ENCODE peak calls at places on chromosomes 12 and 14, in seven cellular contexts. One of them, this sample, is unnamed.

GRCh38 chr14:100534528-100535286 is 52.5 kb downstream of the BEGAIN start:
- DNase-seq in IMR-90: no peak
- DNase-seq in K562: no peak
- DNase-seq in H1: no peak
- DNase-seq in HepG2: no peak
- DNase-seq in A549: no peak
- DNase-seq in GM12878: no peak
- DNase-seq in this sample: no peak

GRCh38 chr14:25056688-25057078 is 6.7 kb upstream of the STXBP6 start:
- DNase-seq in K562: no peak
- DNase-seq in A549: no peak
- DNase-seq in IMR-90: peak; percentile 66
- DNase-seq in GM12878: no peak
- DNase-seq in HepG2: no peak
- DNase-seq in H1: no peak
- DNase-seq in this sample: no peak

GRCh38 chr12:94458882-94459772 is 540 bp downstream of the CEP83 start:
- DNase-seq in A549: peak; percentile 13
- DNase-seq in GM12878: no peak
- DNase-seq in H1: no peak
- DNase-seq in K562: no peak
- DNase-seq in IMR-90: peak; percentile 48
- DNase-seq in HepG2: peak; percentile 17
- DNase-seq in this sample: peak; percentile 24

GRCh38 chr14:29805415-29806123 is 122.1 kb downstream of the PRKD1 start:
- DNase-seq in A549: peak; percentile 48
- DNase-seq in HepG2: no peak
- DNase-seq in GM12878: no peak
- DNase-seq in H1: no peak
- DNase-seq in IMR-90: peak; percentile 98
- DNase-seq in K562: no peak
- DNase-seq in this sample: no peak

GRCh38 chr12:31922341-31923062 is 36.7 kb upstream of the RESF1 start:
- DNase-seq in IMR-90: peak; percentile 3
- DNase-seq in A549: peak; percentile 35
- DNase-seq in HepG2: peak; percentile 20
- DNase-seq in K562: no peak
- DNase-seq in H1: no peak
- DNase-seq in GM12878: no peak
- DNase-seq in this sample: peak; percentile 18

GRCh38 chr14:62162998-62163589 is 400.9 kb downstream of the SNAPC1 start:
- DNase-seq in HepG2: peak; percentile 18
- DNase-seq in IMR-90: peak; percentile 56
- DNase-seq in A549: peak; percentile 35
- DNase-seq in K562: peak; percentile 12
- DNase-seq in H1: peak; percentile 19
- DNase-seq in GM12878: no peak
- DNase-seq in this sample: peak; percentile 23

GRCh38 chr14:53847881-53848280 is 108.7 kb downstream of the BMP4 start:
- DNase-seq in GM12878: no peak
- DNase-seq in A549: no peak
- DNase-seq in H1: no peak
- DNase-seq in IMR-90: no peak
- DNase-seq in HepG2: no peak
- DNase-seq in K562: no peak
- DNase-seq in this sample: no peak

GRCh38 chr14:60647081-60647836 is 2.0 kb downstream of the SIX1 start:
- DNase-seq in IMR-90: peak; percentile 69
- DNase-seq in HepG2: peak; percentile 32
- DNase-seq in GM12878: no peak
- DNase-seq in K562: no peak
- DNase-seq in A549: peak; percentile 54
- DNase-seq in H1: no peak
- DNase-seq in this sample: no peak

GRCh38 chr14:31966896-31967668 is 110.0 kb upstream of the ARHGAP5 start:
- DNase-seq in IMR-90: no peak
- DNase-seq in H1: no peak
- DNase-seq in A549: no peak
- DNase-seq in K562: no peak
- DNase-seq in HepG2: no peak
- DNase-seq in GM12878: no peak
- DNase-seq in this sample: no peak

GRCh38 chr12:129005416-129005815 is 152.1 kb downstream of the GLT1D1 start:
- DNase-seq in IMR-90: no peak
- DNase-seq in GM12878: no peak
- DNase-seq in HepG2: no peak
- DNase-seq in A549: no peak
- DNase-seq in K562: no peak
- DNase-seq in H1: no peak
- DNase-seq in this sample: no peak

GRCh38 chr14:68782091-68782981 is 10.5 kb downstream of the ZFP36L1 start:
- DNase-seq in H1: no peak
- DNase-seq in K562: peak; percentile 40
- DNase-seq in IMR-90: no peak
- DNase-seq in HepG2: no peak
- DNase-seq in A549: no peak
- DNase-seq in GM12878: no peak
- DNase-seq in this sample: no peak

GRCh38 chr14:70788893-70789292 is 20.4 kb downstream of the MAP3K9 start:
- DNase-seq in GM12878: no peak
- DNase-seq in A549: no peak
- DNase-seq in IMR-90: no peak
- DNase-seq in K562: no peak
- DNase-seq in H1: no peak
- DNase-seq in HepG2: no peak
- DNase-seq in this sample: no peak

GRCh38 chr14:89869606-89870005 is 84.9 kb downstream of the EFCAB11 start:
- DNase-seq in H1: no peak
- DNase-seq in HepG2: no peak
- DNase-seq in GM12878: no peak
- DNase-seq in IMR-90: no peak
- DNase-seq in K562: no peak
- DNase-seq in A549: no peak
- DNase-seq in this sample: no peak

GRCh38 chr12:120720234-120720968 is 5.2 kb upstream of the ACADS start:
- DNase-seq in A549: peak; percentile 24
- DNase-seq in H1: no peak
- DNase-seq in HepG2: no peak
- DNase-seq in K562: no peak
- DNase-seq in IMR-90: peak; percentile 71
- DNase-seq in GM12878: no peak
- DNase-seq in this sample: no peak

GRCh38 chr12:115002434-115002833 is 318.5 kb upstream of the TBX3 start:
- DNase-seq in GM12878: no peak
- DNase-seq in HepG2: no peak
- DNase-seq in IMR-90: no peak
- DNase-seq in K562: no peak
- DNase-seq in A549: no peak
- DNase-seq in H1: no peak
- DNase-seq in this sample: no peak

GRCh38 chr12:65958456-65958855 is 134.2 kb downstream of the HMGA2 start:
- DNase-seq in H1: no peak
- DNase-seq in HepG2: no peak
- DNase-seq in IMR-90: peak; percentile 59
- DNase-seq in A549: no peak
- DNase-seq in K562: no peak
- DNase-seq in GM12878: no peak
- DNase-seq in this sample: no peak

GRCh38 chr14:24092110-24092959 is 1.8 kb upstream of the PCK2 start:
- DNase-seq in H1: no peak
- DNase-seq in IMR-90: no peak
- DNase-seq in K562: no peak
- DNase-seq in A549: no peak
- DNase-seq in GM12878: no peak
- DNase-seq in HepG2: no peak
- DNase-seq in this sample: no peak

GRCh38 chr12:69966409-69966808 is 141.4 kb downstream of the MYRFL start:
- DNase-seq in HepG2: peak; percentile 3
- DNase-seq in A549: peak; percentile 47
- DNase-seq in H1: no peak
- DNase-seq in IMR-90: peak; percentile 55
- DNase-seq in K562: no peak
- DNase-seq in GM12878: no peak
- DNase-seq in this sample: peak; percentile 65

GRCh38 chr14:65472189-65472588 is 59.7 kb downstream of the FUT8 start:
- DNase-seq in IMR-90: no peak
- DNase-seq in GM12878: no peak
- DNase-seq in A549: no peak
- DNase-seq in HepG2: no peak
- DNase-seq in H1: no peak
- DNase-seq in K562: no peak
- DNase-seq in this sample: no peak

GRCh38 chr12:123602651-123603195 is 824 bp downstream of the DDX55 start:
- DNase-seq in HepG2: no peak
- DNase-seq in GM12878: no peak
- DNase-seq in IMR-90: no peak
- DNase-seq in H1: no peak
- DNase-seq in A549: no peak
- DNase-seq in K562: no peak
- DNase-seq in this sample: no peak

GRCh38 chr12:22899184-22899583 is 274.2 kb downstream of the ETNK1 start:
- DNase-seq in K562: peak; percentile 50
- DNase-seq in HepG2: no peak
- DNase-seq in IMR-90: no peak
- DNase-seq in GM12878: no peak
- DNase-seq in A549: no peak
- DNase-seq in H1: no peak
- DNase-seq in this sample: no peak

GRCh38 chr14:93332032-93332852 is 594 bp downstream of the BTBD7 start:
- DNase-seq in IMR-90: peak; percentile 49
- DNase-seq in H1: no peak
- DNase-seq in GM12878: no peak
- DNase-seq in A549: peak; percentile 20
- DNase-seq in K562: peak; percentile 71
- DNase-seq in HepG2: peak; percentile 40
- DNase-seq in this sample: no peak

GRCh38 chr14:93728651-93729016 is 59.7 kb downstream of the PRIMA1 start:
- DNase-seq in K562: no peak
- DNase-seq in IMR-90: no peak
- DNase-seq in H1: no peak
- DNase-seq in HepG2: no peak
- DNase-seq in GM12878: no peak
- DNase-seq in A549: no peak
- DNase-seq in this sample: no peak

GRCh38 chr14:76768201-76768656 is 7.0 kb downstream of the VASH1 start:
- DNase-seq in K562: peak; percentile 60
- DNase-seq in IMR-90: no peak
- DNase-seq in HepG2: no peak
- DNase-seq in A549: no peak
- DNase-seq in H1: no peak
- DNase-seq in GM12878: peak; percentile 47
- DNase-seq in this sample: no peak

GRCh38 chr12:126157575-126157966 is 1092.3 kb downstream of the AACS start:
- DNase-seq in A549: no peak
- DNase-seq in K562: no peak
- DNase-seq in HepG2: no peak
- DNase-seq in GM12878: no peak
- DNase-seq in IMR-90: no peak
- DNase-seq in H1: no peak
- DNase-seq in this sample: no peak

GRCh38 chr12:54021432-54022013 is 6.7 kb upstream of the HOXC6 start:
- DNase-seq in A549: peak; percentile 45
- DNase-seq in K562: no peak
- DNase-seq in GM12878: no peak
- DNase-seq in H1: no peak
- DNase-seq in IMR-90: no peak
- DNase-seq in HepG2: no peak
- DNase-seq in this sample: no peak
- TF ChIP-seq CEBPB in A549: no peak
- TF ChIP-seq CEBPB in K562: no peak
- TF ChIP-seq CEBPB in GM12878: no peak
- TF ChIP-seq CEBPB in H1: no peak
- TF ChIP-seq CEBPB in IMR-90: no peak
- TF ChIP-seq CEBPB in HepG2: no peak
- TF ChIP-seq CEBPB in this sample: no peak

DNA sequence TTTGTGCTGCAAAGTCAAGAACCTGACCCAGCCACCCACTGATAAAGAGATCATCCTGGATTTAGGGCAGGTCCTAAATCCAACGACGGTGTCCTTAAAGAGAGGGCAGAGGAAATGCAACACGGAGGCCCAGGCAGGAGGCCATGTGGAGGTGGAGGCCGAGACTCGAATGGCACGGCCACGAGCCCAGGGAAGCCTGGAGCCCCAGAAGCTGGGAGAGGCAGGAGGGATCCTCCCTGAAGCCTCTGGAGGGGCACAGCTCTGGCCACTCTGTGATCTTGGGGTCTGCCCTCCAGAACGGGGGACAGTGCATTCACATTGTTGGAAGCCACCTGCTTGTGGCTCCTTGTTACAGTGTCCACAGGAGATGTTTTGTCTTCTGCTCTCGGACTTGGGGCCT is 63.0 kb downstream of the GALNT9 start:
- DNase-seq in IMR-90: no peak
- DNase-seq in GM12878: no peak
- DNase-seq in HepG2: no peak
- DNase-seq in A549: no peak
- DNase-seq in H1: no peak
- DNase-seq in K562: no peak
- DNase-seq in this sample: no peak
- TF ChIP-seq CEBPB in IMR-90: no peak
- TF ChIP-seq CEBPB in GM12878: no peak
- TF ChIP-seq CEBPB in HepG2: no peak
- TF ChIP-seq CEBPB in A549: no peak
- TF ChIP-seq CEBPB in H1: no peak
- TF ChIP-seq CEBPB in K562: no peak
- TF ChIP-seq CEBPB in this sample: no peak

GRCh38 chr14:66603945-66604344 is 96.0 kb downstream of the GPHN start:
- DNase-seq in HepG2: no peak
- DNase-seq in IMR-90: no peak
- DNase-seq in GM12878: no peak
- DNase-seq in A549: no peak
- DNase-seq in K562: no peak
- DNase-seq in H1: no peak
- DNase-seq in this sample: no peak

GRCh38 chr14:66596241-66596985 is 88.5 kb downstream of the GPHN start:
- DNase-seq in K562: no peak
- DNase-seq in H1: no peak
- DNase-seq in GM12878: no peak
- DNase-seq in A549: no peak
- DNase-seq in HepG2: no peak
- DNase-seq in IMR-90: no peak
- DNase-seq in this sample: no peak

GRCh38 chr14:66600416-66600815 is 92.5 kb downstream of the GPHN start:
- DNase-seq in H1: no peak
- DNase-seq in HepG2: no peak
- DNase-seq in K562: no peak
- DNase-seq in GM12878: no peak
- DNase-seq in A549: no peak
- DNase-seq in IMR-90: peak; percentile 40
- DNase-seq in this sample: no peak

GRCh38 chr14:66606826-66607225 is 98.9 kb downstream of the GPHN start:
- DNase-seq in IMR-90: no peak
- DNase-seq in K562: no peak
- DNase-seq in HepG2: no peak
- DNase-seq in A549: no peak
- DNase-seq in GM12878: no peak
- DNase-seq in H1: no peak
- DNase-seq in this sample: no peak

GRCh38 chr14:66601932-66602578 is 94.1 kb downstream of the GPHN start:
- DNase-seq in GM12878: peak; percentile 27
- DNase-seq in K562: no peak
- DNase-seq in H1: no peak
- DNase-seq in A549: no peak
- DNase-seq in HepG2: no peak
- DNase-seq in IMR-90: no peak
- DNase-seq in this sample: no peak
- TF ChIP-seq CEBPB in GM12878: no peak
- TF ChIP-seq CEBPB in K562: no peak
- TF ChIP-seq CEBPB in H1: no peak
- TF ChIP-seq CEBPB in A549: no peak
- TF ChIP-seq CEBPB in HepG2: no peak
- TF ChIP-seq CEBPB in IMR-90: no peak
- TF ChIP-seq CEBPB in this sample: no peak

GRCh38 chr12:121813951-121814350 is 10.1 kb downstream of the SETD1B start:
- DNase-seq in HepG2: no peak
- DNase-seq in A549: no peak
- DNase-seq in IMR-90: no peak
- DNase-seq in H1: no peak
- DNase-seq in K562: no peak
- DNase-seq in GM12878: no peak
- DNase-seq in this sample: no peak
- TF ChIP-seq CEBPB in HepG2: no peak
- TF ChIP-seq CEBPB in A549: no peak
- TF ChIP-seq CEBPB in IMR-90: no peak
- TF ChIP-seq CEBPB in H1: no peak
- TF ChIP-seq CEBPB in K562: no peak
- TF ChIP-seq CEBPB in GM12878: no peak
- TF ChIP-seq CEBPB in this sample: no peak

This sample was measured in HCT116.